ENCODE peak calls at places on chromosomes 11 and 22, in seven cellular contexts. Y is fibroblast of lung; X is neuronal stem cell; Q is DMS153; J is stimulated activated CD4-positive, alpha-beta T cell treated with anti-CD3 and anti-CD28 coated beads, Interleukin-1b, Interleukin-23, amount 100 ng/mL, for 24 hours; W is renal cortical epithelial cell; Z is Caki2. M is an unnamed sample.

GRCh38 chr22:43393845-43394474 is 17.9 kb upstream of the MPPED1 start:
- DNase-seq in Y (no peak), X (no peak), Q (no peak), J (no peak), W (no peak), Z (no peak), M (no peak)

GRCh38 chr22:21889251-21889990 is 22.0 kb upstream of the MAPK1 start:
- DNase-seq in Y (no peak), X (no peak), Q (no peak), J (no peak), W (no peak), Z (no peak), M (no peak)

GRCh38 chr22:48503876-48504275 is 1323.8 kb downstream of the BRD1 start:
- DNase-seq in Y (no peak), X (no peak), Q (no peak), J (no peak), W (no peak), Z (no peak), M (no peak)

GRCh38 chr11:17613983-17614382 is 66.9 kb downstream of the OTOG start:
- DNase-seq in Y (no peak), X (no peak), Q (no peak), J (no peak), W (no peak), Z (no peak), M (no peak)

GRCh38 chr11:125451400-125452124 is 44.5 kb downstream of the FEZ1 start:
- DNase-seq in Y (peak; percentile 25), X (peak; percentile 76), Q (peak; percentile 15), J (no peak), W (peak; percentile 15), Z (no peak), M (peak; percentile 17)

GRCh38 chr11:36403661-36404060 is 106.4 kb downstream of the TRAF6 start:
- DNase-seq in Y (peak; percentile 52), X (no peak), Q (no peak), J (no peak), W (peak; percentile 31), Z (no peak), M (no peak)

GRCh38 chr22:46578824-46579561 is 41.2 kb upstream of the GRAMD4 start:
- DNase-seq in Y (peak; percentile 37), X (no peak), Q (no peak), J (no peak), W (peak; percentile 16), Z (no peak), M (no peak)

GRCh38 chr11:112785717-112786116 is 175.5 kb upstream of the NCAM1 start:
- DNase-seq in Y (peak; percentile 87), X (no peak), Q (no peak), J (no peak), W (no peak), Z (no peak), M (peak; percentile 31)

GRCh38 chr11:3834349-3835099 is 6.2 kb downstream of the RHOG start:
- DNase-seq in Y (no peak), X (no peak), Q (no peak), J (no peak), W (no peak), Z (no peak), M (no peak)

M was measured in bronchial epithelial cell.